ENCODE peak calls at places on chromosomes 5 and 9, in seven cellular contexts. W is GM12865, S is BJ, R is ovary, L is BE2C, F is astrocyte of the spinal cord, I is OCI-LY7. P is an unnamed sample.

GRCh38 chr5:135434591-135435466 is 12.3 kb downstream of the DCANP1 start:
- DNase-seq in W (no peak), S (peak; percentile 46), R (no peak), L (no peak), F (no peak), I (no peak), P (no peak)

GRCh38 chr5:139908749-139909148 is 113.1 kb downstream of the PSD2 start:
- DNase-seq in W (no peak), S (no peak), R (peak; percentile 84), L (peak; percentile 55), F (no peak), I (no peak), P (no peak)

GRCh38 chr5:157463621-157464407 is 3.8 kb downstream of the NIPAL4 start:
- DNase-seq in W (peak; percentile 13), S (peak; percentile 59), R (no peak), L (no peak), F (peak; percentile 49), I (no peak), P (peak; percentile 11)

GRCh38 chr5:173042708-173043107 is 13.4 kb upstream of the CREBRF start:
- DNase-seq in W (no peak), S (no peak), R (no peak), L (no peak), F (no peak), I (no peak), P (no peak)

GRCh38 chr5:169576181-169576598 is 7.4 kb upstream of the SPDL1 start:
- DNase-seq in W (no peak), S (peak; percentile 63), R (no peak), L (no peak), F (peak; percentile 80), I (no peak), P (no peak)

GRCh38 chr5:180007582-180007981 is 64.0 kb downstream of the RNF130 start:
- DNase-seq in W (no peak), S (no peak), R (no peak), L (no peak), F (peak; percentile 12), I (no peak), P (no peak)

GRCh38 chr5:14628346-14628745 is 36.2 kb upstream of the OTULIN start:
- DNase-seq in W (peak; percentile 66), S (peak; percentile 3), R (peak; percentile 23), L (no peak), F (peak; percentile 61), I (peak; percentile 56), P (peak; percentile 35)

GRCh38 chr5:93990504-93991085 is 249.2 kb upstream of the POU5F2 start:
- DNase-seq in W (no peak), S (no peak), R (no peak), L (peak; percentile 7), F (no peak), I (no peak), P (no peak)

GRCh38 chr9:36986548-36987408 is 47.3 kb downstream of the PAX5 start:
- DNase-seq in W (no peak), S (no peak), R (no peak), L (no peak), F (no peak), I (no peak), P (no peak)

GRCh38 chr9:118962426-118962825 is 406.8 kb downstream of the BRINP1 start:
- DNase-seq in W (no peak), S (no peak), R (no peak), L (no peak), F (peak; percentile 6), I (no peak), P (no peak)

GRCh38 chr9:29212590-29213373 is 1639.5 kb upstream of the C9orf72 start:
- DNase-seq in W (no peak), S (no peak), R (no peak), L (peak; percentile 60), F (no peak), I (no peak), P (no peak)

GRCh38 chr5:133389066-133389590 is 223.2 kb downstream of the FSTL4 start:
- DNase-seq in W (no peak), S (no peak), R (no peak), L (no peak), F (no peak), I (no peak), P (no peak)

GRCh38 chr9:33375238-33375840 is 27.0 kb downstream of the AQP7 start:
- DNase-seq in W (no peak), S (no peak), R (no peak), L (no peak), F (no peak), I (no peak), P (no peak)

GRCh38 chr5:94746731-94747124 is 128.3 kb downstream of the SLF1 start:
- DNase-seq in W (peak; percentile 75), S (no peak), R (no peak), L (no peak), F (no peak), I (peak; percentile 87), P (no peak)

GRCh38 chr9:27423919-27424710 is 100.0 kb upstream of the IFNK start:
- DNase-seq in W (no peak), S (no peak), R (no peak), L (no peak), F (no peak), I (no peak), P (no peak)

GRCh38 chr9:107874591-107875374 is 385.2 kb upstream of the KLF4 start:
- DNase-seq in W (peak; percentile 69), S (no peak), R (no peak), L (no peak), F (no peak), I (peak; percentile 30), P (no peak)

GRCh38 chr9:136695435-136695895 is 8.2 kb upstream of the AGPAT2 start:
- DNase-seq in W (no peak), S (no peak), R (no peak), L (no peak), F (peak; percentile 25), I (no peak), P (no peak)

GRCh38 chr5:50318220-50318619 is 122.9 kb downstream of the EMB start:
- DNase-seq in W (no peak), S (no peak), R (no peak), L (no peak), F (no peak), I (no peak), P (no peak)

GRCh38 chr5:55899344-55899743 is 48.2 kb downstream of the IL31RA start:
- DNase-seq in W (no peak), S (no peak), R (no peak), L (no peak), F (peak; percentile 32), I (no peak), P (no peak)

GRCh38 chr5:174951151-174951780 is 226.9 kb downstream of the MSX2 start:
- DNase-seq in W (peak; percentile 75), S (peak; percentile 6), R (no peak), L (peak; percentile 66), F (peak; percentile 72), I (peak; percentile 75), P (peak; percentile 29)

GRCh38 chr9:117826837-117827236 is 122.6 kb downstream of the TLR4 start:
- DNase-seq in W (no peak), S (no peak), R (no peak), L (no peak), F (no peak), I (no peak), P (no peak)

GRCh38 chr5:113194125-113194524 is 217.5 kb downstream of the DCP2 start:
- DNase-seq in W (no peak), S (no peak), R (no peak), L (no peak), F (no peak), I (no peak), P (no peak)
- TF ChIP-seq CTCF in W (no peak), S (no peak), R (no peak), L (no peak), F (no peak), I (no peak), P (no peak)

GRCh38 chr5:22314548-22314947 is 538.6 kb downstream of the CDH12 start:
- DNase-seq in W (no peak), S (no peak), R (no peak), L (no peak), F (no peak), I (no peak), P (no peak)

GRCh38 chr5:22316291-22316690 is 536.9 kb downstream of the CDH12 start:
- DNase-seq in W (no peak), S (no peak), R (no peak), L (no peak), F (no peak), I (no peak), P (no peak)

GRCh38 chr5:22319798-22320197 is 533.3 kb downstream of the CDH12 start:
- DNase-seq in W (no peak), S (no peak), R (no peak), L (no peak), F (no peak), I (no peak), P (no peak)
- TF ChIP-seq CTCF in W (no peak), S (no peak), R (no peak), L (peak; percentile 41), F (no peak), I (no peak), P (no peak)

GRCh38 chr9:132412089-132412488 is 2.1 kb downstream of the CFAP77 start:
- DNase-seq in W (peak; percentile 16), S (no peak), R (no peak), L (peak; percentile 77), F (no peak), I (peak; percentile 27), P (no peak)
- TF ChIP-seq CTCF in W (peak; percentile 47), S (peak; percentile 65), R (no peak), L (peak; percentile 94), F (peak; percentile 72), I (peak; percentile 78), P (peak; percentile 64)

GRCh38 chr9:130714586-130715110 is 21.1 kb downstream of the EXOSC2 start:
- DNase-seq in W (no peak), S (no peak), R (no peak), L (no peak), F (no peak), I (no peak), P (no peak)

GRCh38 chr9:130710822-130711352 is 17.3 kb downstream of the EXOSC2 start:
- DNase-seq in W (no peak), S (no peak), R (no peak), L (no peak), F (no peak), I (no peak), P (no peak)

GRCh38 chr9:130711469-130711868 is 17.9 kb downstream of the EXOSC2 start:
- DNase-seq in W (no peak), S (no peak), R (no peak), L (no peak), F (no peak), I (no peak), P (no peak)

GRCh38 chr9:130713286-130713975 is 19.9 kb downstream of the EXOSC2 start:
- DNase-seq in W (peak; percentile 24), S (no peak), R (no peak), L (peak; percentile 23), F (peak; percentile 32), I (peak; percentile 18), P (no peak)

DNA sequence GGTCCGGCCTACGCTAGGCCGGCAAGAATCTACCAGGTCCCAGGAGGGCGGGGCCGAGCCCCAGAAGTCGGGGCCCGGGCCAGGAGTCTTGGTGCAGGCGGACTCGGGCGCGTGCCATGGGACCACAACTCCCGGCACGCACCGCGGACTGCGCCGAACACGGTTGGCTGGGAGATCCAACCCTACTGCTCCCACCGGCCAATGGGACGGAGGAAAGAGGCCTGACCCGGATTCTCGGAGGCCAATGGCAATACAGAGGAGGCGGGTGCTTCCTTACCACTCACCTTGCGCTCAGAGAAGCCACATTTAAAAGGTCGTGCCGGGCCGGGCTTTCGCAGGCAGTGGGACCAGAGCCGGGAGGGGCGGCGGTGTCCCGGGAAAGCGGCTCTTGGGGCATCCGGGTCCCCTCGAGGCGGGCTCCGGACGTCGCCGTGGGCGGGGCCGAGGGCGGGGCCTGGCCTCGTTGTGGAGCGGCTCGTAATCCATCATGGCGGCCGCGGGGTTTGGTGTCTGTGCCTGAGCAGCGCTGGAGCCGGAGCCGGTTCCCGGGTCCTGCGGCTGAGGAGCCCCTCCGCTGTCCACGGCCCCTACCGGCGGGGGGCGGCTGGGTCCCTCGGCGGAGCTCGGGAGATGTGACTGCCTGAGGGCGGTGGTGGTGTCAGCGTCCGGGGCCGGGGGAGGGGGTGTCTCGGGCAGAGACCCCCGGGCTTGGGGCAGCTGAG is 19.1 kb downstream of the EXOSC2 start:
- DNase-seq in W (peak; percentile 99), S (peak; percentile 95), R (peak; percentile 98), L (peak; percentile 98), F (peak; percentile 99), I (peak; percentile 97), P (peak; percentile 95)
- TF ChIP-seq CTCF in W (no peak), S (no peak), R (peak; percentile 16), L (no peak), F (no peak), I (no peak), P (no peak)

P was measured in HFF-Myc.